ENCODE peak calls at places on chromosome 9, in six cellular contexts. O is astrocyte, D is upper lobe of right lung, L is adrenal gland, H is SK-N-SH, X is OCI-LY7. J is an unnamed sample.

GRCh38 chr9:76852026-76852425 is 53.9 kb downstream of the PRUNE2 start:
- DNase-seq in L (no peak), H (no peak), X (no peak), D (no peak), O (no peak), J (no peak)

GRCh38 chr9:91085499-91086291 is 276.0 kb downstream of the AUH start:
- DNase-seq in X (no peak), D (no peak), L (no peak), H (no peak), O (no peak), J (no peak)

GRCh38 chr9:78786794-78787193 is 489.9 kb downstream of the PSAT1 start:
- DNase-seq in X (no peak), H (no peak), D (no peak), O (peak; percentile 70), L (no peak), J (peak; percentile 72)

GRCh38 chr9:33818167-33818831 is 1.3 kb downstream of the UBE2R2 start:
- DNase-seq in O (no peak), L (no peak), H (no peak), X (peak; percentile 42), D (no peak), J (peak; percentile 60)

GRCh38 chr9:75932026-75932425 is 41.6 kb downstream of the PCSK5 start:
- DNase-seq in O (no peak), X (no peak), L (no peak), D (no peak), H (no peak), J (no peak)

GRCh38 chr9:114276908-114277821 is 45.7 kb upstream of the ORM1 start:
- DNase-seq in O (peak; percentile 98), L (no peak), H (no peak), X (no peak), D (peak; percentile 40), J (peak; percentile 87)

GRCh38 chr9:124205686-124206352 is 51.9 kb upstream of the NEK6 start:
- DNase-seq in O (no peak), L (no peak), D (no peak), H (no peak), X (peak; percentile 44), J (no peak)

GRCh38 chr9:128201441-128202369 is 1.5 kb upstream of the DNM1 start:
- DNase-seq in X (no peak), D (no peak), L (no peak), O (peak; percentile 79), H (no peak), J (no peak)

GRCh38 chr9:78021692-78022091 is 9.9 kb downstream of the GNAQ start:
- DNase-seq in O (no peak), H (no peak), L (no peak), X (no peak), D (peak; percentile 70), J (no peak)

GRCh38 chr9:122206118-122207046 is 22.4 kb downstream of the LHX6 start:
- DNase-seq in L (no peak), D (peak; percentile 50), O (peak; percentile 84), H (no peak), X (no peak), J (peak; percentile 63)

GRCh38 chr9:127555830-127556820 is 56.0 kb upstream of the STXBP1 start:
- DNase-seq in X (no peak), H (no peak), O (peak; percentile 95), L (peak; percentile 90), D (peak; percentile 88), J (peak; percentile 98)

GRCh38 chr9:137077010-137077747 is at the start of gene UAP1L1:
- DNase-seq in D (peak; percentile 93), H (peak; percentile 85), L (peak; percentile 83), O (peak; percentile 34), X (peak; percentile 64), J (peak; percentile 62)

GRCh38 chr9:125960631-125961030 is 213.5 kb downstream of the PBX3 start:
- DNase-seq in L (no peak), D (no peak), X (no peak), O (no peak), H (no peak), J (no peak)

GRCh38 chr9:137682431-137682991 is 63.7 kb downstream of the EHMT1 start:
- DNase-seq in D (no peak), X (peak; percentile 83), L (no peak), H (no peak), O (no peak), J (no peak)

GRCh38 chr9:130118841-130119520 is 53.2 kb upstream of the NCS1 start:
- DNase-seq in X (no peak), L (no peak), H (peak; percentile 87), O (peak; percentile 72), D (no peak), J (peak; percentile 40)

GRCh38 chr9:96612966-96613589 is 6.6 kb downstream of the CDC14B start:
- DNase-seq in X (no peak), H (no peak), O (peak; percentile 49), D (no peak), L (no peak), J (no peak)

GRCh38 chr9:116212986-116213672 is 59.5 kb downstream of the PAPPA start:
- DNase-seq in O (no peak), H (no peak), L (no peak), X (no peak), D (no peak), J (no peak)

GRCh38 chr9:96453625-96454024 is 3.7 kb downstream of the HABP4 start:
- DNase-seq in D (no peak), O (peak; percentile 33), H (peak; percentile 57), X (peak; percentile 17), L (no peak), J (peak; percentile 72)

GRCh38 chr9:134487066-134487710 is 154.4 kb upstream of the COL5A1 start:
- DNase-seq in D (peak; percentile 39), L (peak; percentile 10), O (no peak), H (no peak), X (no peak), J (no peak)

GRCh38 chr9:79651251-79651795 is 79.6 kb downstream of the TLE4 start:
- DNase-seq in D (peak; percentile 66), O (peak; percentile 63), X (no peak), L (no peak), H (no peak), J (peak; percentile 38)

GRCh38 chr9:16585571-16585970 is 284.9 kb downstream of the BNC2 start:
- DNase-seq in X (no peak), O (no peak), H (no peak), D (no peak), L (no peak), J (no peak)

GRCh38 chr9:23590601-23591000 is 235.4 kb downstream of the ELAVL2 start:
- DNase-seq in D (no peak), H (no peak), L (no peak), O (no peak), X (no peak), J (no peak)

GRCh38 chr9:101462558-101462957 is 27.0 kb upstream of the ALDOB start:
- DNase-seq in X (no peak), D (no peak), L (no peak), H (no peak), O (peak; percentile 61), J (peak; percentile 78)

GRCh38 chr9:69173891-69174644 is at the start of gene TJP2:
- DNase-seq in L (peak; percentile 81), X (peak; percentile 64), H (peak; percentile 87), O (peak; percentile 66), D (peak; percentile 86), J (peak; percentile 71)

GRCh38 chr9:20291201-20291600 is 331.1 kb downstream of the MLLT3 start:
- DNase-seq in H (no peak), X (no peak), D (no peak), O (no peak), L (no peak), J (no peak)

DNA sequence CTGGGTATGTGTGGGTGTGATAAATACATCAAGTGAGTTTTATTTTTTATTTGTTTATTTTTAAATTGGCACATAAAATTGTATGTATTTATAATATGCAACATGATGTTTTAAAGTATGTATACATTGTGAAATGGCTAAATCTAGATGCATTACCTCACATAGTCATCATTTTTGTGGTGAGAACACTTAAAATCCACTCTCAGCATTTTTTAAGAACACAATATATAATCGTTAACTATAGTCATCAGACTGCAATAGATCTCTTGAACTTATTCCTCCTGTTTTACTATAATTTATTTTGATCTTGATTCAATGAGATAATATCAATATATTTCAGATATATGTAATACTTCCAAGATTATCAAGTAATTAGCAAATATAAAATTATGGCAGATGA is 93.9 kb upstream of the ALDH1A1 start:
- DNase-seq in H (no peak), O (no peak), X (no peak), D (no peak), L (no peak), J (no peak)
- TF ChIP-seq CTCF in H (no peak), O (no peak), X (no peak), D (no peak), L (no peak), J (no peak)

GRCh38 chr9:95090871-95091573 is 226.5 kb downstream of the FANCC start:
- DNase-seq in O (no peak), H (no peak), D (no peak), L (no peak), X (no peak), J (no peak)
- H3K4me3 ChIP-seq in O (no peak overlapping the region), H (no peak overlapping the region), D (no peak overlapping the region), L (no peak overlapping the region), X (no peak overlapping the region), J (no peak overlapping the region)

GRCh38 chr9:29691145-29691544 is 2117.9 kb upstream of the C9orf72 start:
- DNase-seq in L (no peak), D (no peak), X (no peak), O (no peak), H (no peak), J (no peak)

GRCh38 chr9:29697011-29697410 is 2123.7 kb upstream of the C9orf72 start:
- DNase-seq in O (peak; percentile 41), L (no peak), X (no peak), H (no peak), D (no peak), J (peak; percentile 14)

DNA sequence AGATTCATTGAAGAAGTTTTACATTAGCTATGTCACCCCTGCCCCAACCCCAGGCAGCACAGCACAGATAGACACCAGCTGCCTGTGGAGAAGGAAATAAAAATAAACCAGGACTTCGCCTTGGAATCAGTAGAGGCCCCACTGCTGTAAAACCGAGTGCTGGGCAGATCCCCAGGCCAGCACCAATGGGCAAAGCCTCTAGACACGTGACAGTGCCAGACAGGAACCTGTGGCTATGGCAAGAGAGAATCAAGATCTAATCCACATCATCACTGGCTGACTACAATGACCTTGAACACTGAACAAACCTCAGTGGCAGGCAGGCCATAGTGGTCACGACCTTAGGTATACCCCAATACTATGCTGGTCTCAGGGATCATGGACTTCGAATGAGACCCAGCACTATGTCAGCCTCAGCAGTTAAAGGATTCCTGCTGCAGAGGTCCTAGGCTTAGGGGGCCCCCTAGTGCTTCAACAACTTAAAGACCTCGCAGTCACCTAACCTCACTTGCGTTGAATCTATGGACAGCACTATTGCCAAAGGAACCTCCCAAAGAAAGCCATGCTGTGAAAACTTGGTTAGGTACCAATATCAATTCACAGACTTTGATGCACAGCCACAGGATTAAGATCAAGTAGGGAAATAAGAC is 2118.6 kb upstream of the C9orf72 start:
- DNase-seq in X (peak; percentile 16), L (no peak), D (no peak), O (no peak), H (peak; percentile 2), J (no peak)
- TF ChIP-seq CTCF in X (peak; percentile 67), L (no peak), D (peak; percentile 13), O (peak; percentile 27), H (peak; percentile 23), J (peak; percentile 14)

DNA sequence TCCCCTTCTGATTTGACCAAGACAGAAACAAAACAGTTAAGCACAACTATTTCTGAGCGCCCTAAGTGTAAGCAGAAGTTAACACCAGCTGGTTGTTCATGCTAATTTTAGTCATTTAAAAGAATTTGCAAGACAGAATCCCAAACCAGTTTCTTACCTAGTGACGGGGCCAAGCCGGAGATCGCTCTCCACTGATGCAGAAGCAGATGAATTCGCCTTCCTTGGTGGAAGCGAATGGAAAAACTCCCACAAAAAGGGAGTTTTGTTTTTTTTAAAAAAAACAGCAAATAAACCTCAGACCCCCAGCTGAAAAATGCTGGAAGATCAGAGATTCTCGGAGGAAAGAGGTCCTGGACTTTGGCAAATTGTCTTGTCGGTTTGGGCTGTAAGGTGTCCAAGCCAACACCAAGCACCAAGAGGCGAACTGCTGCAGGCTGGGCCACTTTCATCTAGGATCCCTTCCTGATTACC is 47.4 kb upstream of the GLDC start:
- DNase-seq in D (no peak), O (no peak), X (no peak), H (no peak), L (no peak), J (no peak)
- H3K4me3 ChIP-seq in D (no peak overlapping the region), O (no peak overlapping the region), X (no peak overlapping the region), H (no peak overlapping the region), L (no peak overlapping the region), J (no peak overlapping the region)

J was measured in foreskin fibroblast.